ENCODE peak calls at places on chromosomes 5 and 9, in eight cellular contexts. P is upper lobe of left lung, T is stomach, C is HCT116, J is transverse colon, S is sigmoid colon, K is suprapubic skin, M is K562. Z is an unnamed sample.

GRCh38 chr9:130268521-130269131 is 3.1 kb downstream of the HMCN2 start:
- DNase-seq in P (no peak), T (no peak), C (no peak), J (no peak), S (peak; percentile 86), K (peak; percentile 69), M (no peak), Z (no peak)

GRCh38 chr5:95083606-95084005 is 201.3 kb downstream of the MCTP1 start:
- DNase-seq in P (no peak), T (no peak), C (no peak), J (no peak), S (no peak), K (no peak), M (no peak), Z (no peak)

GRCh38 chr9:114737118-114737517 is 55.1 kb upstream of the TEX48 start:
- DNase-seq in P (no peak), T (no peak), C (no peak), J (no peak), S (no peak), K (no peak), M (no peak), Z (no peak)

GRCh38 chr9:24824607-24825006 is 278.9 kb upstream of the IZUMO3 start:
- DNase-seq in P (no peak), T (no peak), C (no peak), J (no peak), S (no peak), K (no peak), M (no peak), Z (no peak)

GRCh38 chr9:107548298-107549142 is 59.0 kb upstream of the KLF4 start:
- DNase-seq in P (peak; percentile 46), T (no peak), C (peak; percentile 59), J (no peak), S (peak; percentile 77), K (no peak), M (no peak), Z (no peak)

GRCh38 chr9:114696814-114697544 is 15.0 kb upstream of the TEX48 start:
- DNase-seq in P (no peak), T (no peak), C (no peak), J (no peak), S (no peak), K (no peak), M (no peak), Z (no peak)

GRCh38 chr9:121709798-121710197 is 58.4 kb downstream of the DAB2IP start:
- DNase-seq in P (no peak), T (no peak), C (no peak), J (no peak), S (peak; percentile 86), K (no peak), M (no peak), Z (peak; percentile 58)

GRCh38 chr9:124206391-124206790 is 51.4 kb upstream of the NEK6 start:
- DNase-seq in P (no peak), T (no peak), C (no peak), J (no peak), S (no peak), K (no peak), M (no peak), Z (no peak)

GRCh38 chr9:83536332-83536731 is 1.9 kb downstream of the FRMD3 start:
- DNase-seq in P (no peak), T (no peak), C (no peak), J (no peak), S (no peak), K (no peak), M (no peak), Z (no peak)

GRCh38 chr5:134606726-134607125 is 25.9 kb downstream of the SAR1B start:
- DNase-seq in P (no peak), T (no peak), C (no peak), J (no peak), S (no peak), K (no peak), M (no peak), Z (no peak)

GRCh38 chr9:137242329-137243204 is 1.5 kb downstream of the TUBB4B start:
- DNase-seq in P (no peak), T (no peak), C (no peak), J (no peak), S (no peak), K (no peak), M (no peak), Z (no peak)

GRCh38 chr5:154118832-154119442 is 71.6 kb upstream of the GALNT10 start:
- DNase-seq in P (no peak), T (no peak), C (no peak), J (no peak), S (no peak), K (no peak), M (no peak), Z (no peak)

GRCh38 chr5:100634937-100635336 is 99.8 kb downstream of the FAM174A start:
- DNase-seq in P (no peak), T (no peak), C (no peak), J (no peak), S (no peak), K (no peak), M (no peak), Z (no peak)

GRCh38 chr5:122957457-122957856 is 79.1 kb downstream of the PPIC start:
- DNase-seq in P (no peak), T (no peak), C (no peak), J (no peak), S (no peak), K (no peak), M (no peak), Z (no peak)

DNA sequence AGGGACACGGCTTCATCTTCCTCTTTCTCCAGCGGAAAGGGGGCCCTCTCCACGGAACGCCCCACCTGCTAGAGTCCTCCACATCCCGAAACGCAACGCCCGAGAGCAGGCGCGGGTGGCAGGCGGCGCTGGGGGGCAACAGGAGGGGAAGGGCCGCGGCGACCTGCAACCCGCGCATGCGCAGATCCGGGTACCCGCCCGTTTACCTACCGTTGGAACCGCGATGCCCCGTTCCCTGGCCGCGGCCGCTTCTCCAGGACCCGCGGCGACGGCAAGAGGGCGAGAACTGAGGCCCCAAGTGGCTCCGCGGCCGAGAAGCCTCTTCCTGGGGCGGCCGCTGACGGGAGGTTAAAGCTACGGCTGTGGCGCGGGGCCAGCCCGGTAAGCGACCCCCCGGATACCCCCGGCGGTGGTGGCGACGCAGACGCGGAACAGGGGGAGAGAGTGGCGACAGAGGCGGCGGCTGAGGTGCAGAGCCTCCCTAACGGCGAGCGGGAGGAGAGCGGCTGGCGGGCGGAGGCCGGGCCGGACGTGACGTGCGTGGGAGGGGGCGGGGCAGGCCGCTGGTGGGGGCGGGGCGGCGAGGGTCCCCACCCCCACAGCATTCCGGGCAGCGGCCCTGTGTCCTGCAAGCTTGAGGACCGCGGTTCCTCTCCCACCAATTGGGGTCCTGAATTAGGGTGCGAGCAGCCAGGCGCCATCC is at the start of gene FAM13B:
- DNase-seq in P (peak; percentile 80), T (peak; percentile 82), C (peak; percentile 32), J (peak; percentile 82), S (peak; percentile 90), K (peak; percentile 91), M (peak; percentile 94), Z (peak; percentile 67)
- TF ChIP-seq POLR2A in P (peak; percentile 71), T (no peak), C (no peak), J (peak; percentile 83), S (peak; percentile 78), K (no peak), M (peak; percentile 96), Z (peak; percentile 80)

DNA sequence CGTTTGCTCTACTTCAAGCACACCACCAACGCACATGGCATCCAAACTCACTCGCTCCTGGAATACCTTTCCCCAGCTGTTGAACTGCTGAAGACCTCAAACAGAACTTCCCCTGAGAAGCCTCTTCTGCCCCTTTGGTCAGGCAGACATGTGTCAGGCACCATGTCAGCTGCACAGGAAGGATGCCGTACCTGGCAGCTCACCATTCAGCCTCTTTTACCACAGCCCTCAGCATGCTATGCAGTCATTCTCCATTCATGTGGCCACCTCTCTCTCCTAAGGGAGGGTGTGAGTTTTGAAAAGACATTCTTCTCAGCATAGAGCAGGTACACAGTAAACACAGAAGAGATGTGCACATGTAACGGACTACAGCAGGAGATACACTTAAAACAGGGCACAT is 14.2 kb downstream of the IL4 start:
- DNase-seq in P (no peak), T (no peak), C (no peak), J (no peak), S (no peak), K (no peak), M (no peak), Z (no peak)
- H3K27ac ChIP-seq in P (no peak overlapping the region), T (no peak overlapping the region), C (no peak overlapping the region), J (no peak overlapping the region), S (no peak overlapping the region), K (no peak overlapping the region), M (no peak overlapping the region), Z (no peak overlapping the region)

DNA sequence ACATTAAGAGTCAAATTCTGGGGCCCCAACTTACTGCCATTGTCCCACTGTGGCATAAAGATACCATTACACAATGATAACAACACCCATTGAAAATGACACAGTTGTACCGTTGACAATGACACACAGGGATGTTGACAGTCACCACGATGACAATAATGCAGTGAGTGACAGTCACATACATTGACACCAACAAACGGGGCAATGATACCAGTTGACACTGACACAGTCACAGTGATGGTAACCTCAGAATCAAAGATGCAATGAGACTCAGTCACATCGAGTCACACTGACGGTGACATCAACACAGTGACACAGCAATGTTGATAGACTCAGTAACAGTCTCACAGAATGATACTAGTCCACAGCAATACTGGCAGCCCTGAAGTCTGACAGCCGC is 16.9 kb downstream of the CNTFR start:
- DNase-seq in P (no peak), T (no peak), C (no peak), J (no peak), S (no peak), K (no peak), M (no peak), Z (no peak)
- TF ChIP-seq POLR2AphosphoS5 in P (no peak), T (no peak), C (no peak), J (no peak), S (no peak), K (no peak), M (no peak), Z (no peak)

GRCh38 chr5:34915856-34916192 is 313 bp downstream of the BRIX1 start:
- DNase-seq in P (no peak), T (no peak), C (no peak), J (no peak), S (no peak), K (no peak), M (no peak), Z (no peak)

GRCh38 chr5:34918025-34918424 is 2.5 kb downstream of the BRIX1 start:
- DNase-seq in P (no peak), T (no peak), C (no peak), J (no peak), S (no peak), K (no peak), M (no peak), Z (no peak)

GRCh38 chr5:34915139-34915855 is at the start of the genes BRIX1 and RAD1:
- DNase-seq in P (peak; percentile 98), T (peak; percentile 98), C (peak; percentile 95), J (peak; percentile 97), S (peak; percentile 97), K (peak; percentile 97), M (peak; percentile 92), Z (peak; percentile 96)

GRCh38 chr5:34916518-34916917 is 1.0 kb downstream of the BRIX1 start:
- DNase-seq in P (no peak), T (no peak), C (no peak), J (no peak), S (no peak), K (no peak), M (peak; percentile 39), Z (no peak)

DNA sequence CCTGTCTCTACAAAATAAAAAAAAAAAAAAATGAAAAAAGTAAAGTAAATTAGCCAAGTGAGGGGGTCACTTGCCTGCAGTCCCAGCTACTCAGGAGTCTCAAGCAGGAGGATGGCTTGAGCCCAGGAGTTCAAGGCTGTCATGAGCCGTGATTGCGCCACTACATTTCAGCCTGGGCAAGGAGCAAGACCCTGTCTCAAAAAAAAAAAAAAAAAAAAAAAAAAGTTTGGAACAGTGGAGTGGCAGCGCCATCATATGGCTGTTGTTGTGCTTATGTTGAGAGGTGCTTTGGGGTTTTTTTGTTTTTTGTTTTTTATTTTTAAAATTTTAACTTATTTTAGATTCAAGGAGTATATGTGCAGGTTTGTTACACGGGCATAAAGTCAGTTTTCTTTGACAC is 3.6 kb downstream of the BRIX1 start:
- DNase-seq in P (no peak), T (no peak), C (no peak), J (no peak), S (no peak), K (no peak), M (no peak), Z (no peak)
- TF ChIP-seq POLR2A in P (no peak), T (no peak), C (no peak), J (no peak), S (no peak), K (no peak), M (no peak), Z (no peak)

Z was measured in prostate gland.